ENCODE peak calls at places on chromosomes 3 and 15, in nine cellular contexts. M is endodermal cell; D is fibroblast of mammary gland; U is tibial artery; C is activated CD8-positive, alpha-beta T cell treated with anti-CD3 and anti-CD28 coated beads for 36 hours; V is MG63; Z is stimulated activated CD8-positive, alpha-beta memory T cell treated with anti-CD3 and anti-CD28 coated beads, Interleukin-4, amount 100 ng/mL, for 24 hours; H is H4; P is NCI-H460. S is an unnamed sample.

GRCh38 chr3:11060500-11061251 is 68.1 kb downstream of the SLC6A1 start:
- DNase-seq in V (peak), D (peak), P (peak), H (peak), Z (peak), C (peak), U (peak), M (peak), S (peak)

GRCh38 chr15:101723161-101723873 is 956 bp downstream of the TARS3 start:
- DNase-seq in V (peak), M (no peak), C (peak), H (no peak), U (no peak), Z (peak), D (peak), P (no peak), S (peak)

GRCh38 chr15:58139631-58140522 is 1.7 kb downstream of the AQP9 start:
- DNase-seq in H (no peak), D (peak), P (no peak), M (no peak), C (no peak), Z (no peak), U (peak), V (peak), S (peak)

GRCh38 chr15:69912116-69912515 is 185.6 kb downstream of the TLE3 start:
- DNase-seq in U (no peak), Z (no peak), C (no peak), V (no peak), M (peak), H (no peak), P (no peak), D (no peak), S (no peak)

GRCh38 chr15:73335026-73335425 is 33.7 kb downstream of the HCN4 start:
- DNase-seq in M (no peak), P (no peak), H (no peak), D (no peak), C (no peak), Z (no peak), U (no peak), V (no peak), S (no peak)

GRCh38 chr3:43582876-43583275 is 38.9 kb downstream of the ANO10 start:
- DNase-seq in D (no peak), V (no peak), C (no peak), U (no peak), P (no peak), M (no peak), H (no peak), Z (no peak), S (no peak)

GRCh38 chr15:39851505-39852082 is 68.5 kb downstream of the GPR176 start:
- DNase-seq in V (no peak), Z (no peak), C (no peak), H (no peak), P (no peak), M (no peak), U (no peak), D (peak), S (peak)

GRCh38 chr3:194404365-194405140 is 5.5 kb upstream of the GP5 start:
- DNase-seq in M (no peak), H (peak), Z (no peak), C (peak), D (peak), V (no peak), U (no peak), P (peak), S (peak)

GRCh38 chr15:33027636-33028035 is 166.9 kb downstream of the FMN1 start:
- DNase-seq in U (no peak), D (no peak), V (no peak), M (no peak), P (no peak), H (no peak), Z (no peak), C (no peak), S (no peak)

GRCh38 chr15:39269352-39269751 is 311.5 kb upstream of the THBS1 start:
- DNase-seq in P (no peak), C (no peak), H (no peak), V (no peak), Z (no peak), D (no peak), M (no peak), U (no peak), S (no peak)

GRCh38 chr3:27639271-27639670 is 82.9 kb downstream of the EOMES start:
- DNase-seq in U (no peak), M (no peak), Z (no peak), P (no peak), H (no peak), C (no peak), D (no peak), V (no peak), S (no peak)

GRCh38 chr3:60086811-60087210 is 1037.0 kb upstream of the CFAP20DC start:
- DNase-seq in U (no peak), V (peak), C (peak), P (no peak), Z (peak), M (no peak), D (peak), H (peak), S (peak)

GRCh38 chr3:123286308-123287023 is 84.7 kb downstream of the SEC22A start:
- DNase-seq in V (peak), D (peak), P (peak), U (no peak), H (peak), Z (peak), C (peak), M (peak), S (peak)

GRCh38 chr3:40800343-40800742 is 275.6 kb downstream of the ZNF621 start:
- DNase-seq in V (peak), M (peak), U (peak), C (no peak), D (peak), P (no peak), Z (no peak), H (peak), S (no peak)

S was measured in cardiac muscle cell.